ENCODE peak calls at places on chromosomes 2 and 18, in four cellular contexts. R, U, W and E are unnamed samples.
A peak's percentile ranks its signal among the peaks of the same experiment; 100 is the strongest.

GRCh38 chr2:4937550-4937949 is 754.6 kb upstream of the SOX11 start:
- DNase-seq in R (no peak), U (no peak), W (no peak), E (no peak)

GRCh38 chr2:33443272-33443829 is 33.1 kb upstream of the RASGRP3 start:
- DNase-seq in R (no peak), U (no peak), W (no peak), E (no peak)

GRCh38 chr2:147511491-147511948 is 333.3 kb upstream of the ACVR2A start:
- DNase-seq in R (no peak), U (no peak), W (no peak), E (no peak)

GRCh38 chr2:223950448-223951347 is 5.6 kb upstream of the WDFY1 start:
- DNase-seq in R (no peak), U (no peak), W (no peak), E (no peak)

GRCh38 chr2:1836321-1836860 is 92.1 kb upstream of the PXDN start:
- DNase-seq in R (no peak), U (no peak), W (no peak), E (no peak)

GRCh38 chr18:48004577-48004976 is 74.1 kb upstream of the SMAD2 start:
- DNase-seq in R (no peak), U (no peak), W (no peak), E (no peak)

GRCh38 chr18:58512161-58512581 is 116.7 kb downstream of the ALPK2 start:
- DNase-seq in R (no peak), U (no peak), W (peak; percentile 75), E (no peak)

GRCh38 chr2:218832520-218832919 is 917 bp upstream of the PRKAG3 start:
- DNase-seq in R (no peak), U (no peak), W (no peak), E (no peak)

GRCh38 chr18:44733069-44733753 is 52.5 kb downstream of the SETBP1 start:
- DNase-seq in R (no peak), U (no peak), W (no peak), E (no peak)

GRCh38 chr18:68282232-68282631 is 432.7 kb downstream of the TMX3 start:
- DNase-seq in R (no peak), U (no peak), W (no peak), E (no peak)

GRCh38 chr2:166831930-166832329 is 56.4 kb upstream of the XIRP2 start:
- DNase-seq in R (no peak), U (no peak), W (no peak), E (no peak)

GRCh38 chr18:23238651-23239349 is 103.5 kb downstream of the CABLES1 start:
- DNase-seq in R (no peak), U (no peak), W (no peak), E (no peak)

GRCh38 chr2:76210551-76210950 is 499.8 kb upstream of the GCFC2 start:
- DNase-seq in R (no peak), U (no peak), W (no peak), E (no peak)

GRCh38 chr2:192126426-192126825 is 68.3 kb downstream of the TMEFF2 start:
- DNase-seq in R (no peak), U (no peak), W (no peak), E (no peak)

GRCh38 chr2:44616616-44617266 is 255.0 kb downstream of the CAMKMT start:
- DNase-seq in R (no peak), U (no peak), W (no peak), E (peak; percentile 65)

GRCh38 chr2:69026026-69026425 is 13.0 kb downstream of the ANTXR1 start:
- DNase-seq in R (peak; percentile 78), U (peak; percentile 68), W (no peak), E (peak; percentile 3)

GRCh38 chr18:24234330-24234729 is 95.5 kb downstream of the CABYR start:
- DNase-seq in R (peak; percentile 5), U (no peak), W (no peak), E (no peak)

GRCh38 chr18:67509711-67510110 is 6.8 kb downstream of the DSEL start:
- DNase-seq in R (no peak), U (no peak), W (no peak), E (no peak)

GRCh38 chr18:14106906-14107305 is 25.3 kb downstream of the ZNF519 start:
- DNase-seq in R (no peak), U (no peak), W (no peak), E (no peak)

GRCh38 chr2:105756435-105756834 is 11.7 kb downstream of the NCK2 start:
- DNase-seq in R (no peak), U (no peak), W (no peak), E (no peak)

GRCh38 chr2:237299897-237300296 is 114.1 kb downstream of the COL6A3 start:
- DNase-seq in R (no peak), U (no peak), W (no peak), E (no peak)

GRCh38 chr2:42217307-42217706 is 48.2 kb downstream of the EML4 start:
- DNase-seq in R (peak; percentile 28), U (no peak), W (no peak), E (no peak)

GRCh38 chr18:77106331-77106730 is 26.3 kb downstream of the MBP start:
- DNase-seq in R (no peak), U (peak; percentile 8), W (no peak), E (no peak)

GRCh38 chr2:203533696-203534471 is 1.2 kb downstream of the RAPH1 start:
- DNase-seq in R (no peak), U (no peak), W (no peak), E (no peak)

GRCh38 chr2:172427990-172428840 is 829 bp downstream of the ITGA6 start:
- DNase-seq in R (peak; percentile 74), U (no peak), W (no peak), E (no peak)

GRCh38 chr2:229714080-229714735 is at the start of gene DNER:
- DNase-seq in R (no peak), U (peak; percentile 24), W (no peak), E (no peak)

GRCh38 chr2:84741182-84741822 is 139.6 kb downstream of the TRABD2A start:
- DNase-seq in R (peak; percentile 25), U (peak; percentile 24), W (peak; percentile 46), E (no peak)

GRCh38 chr2:37456479-37456878 is 112.0 kb downstream of the QPCT start:
- DNase-seq in R (no peak), U (no peak), W (no peak), E (no peak)

GRCh38 chr2:113697516-113697915 is 58.9 kb downstream of the SLC35F5 start:
- DNase-seq in R (no peak), U (no peak), W (no peak), E (no peak)

GRCh38 chr18:42706618-42707017 is 408.9 kb downstream of the RIT2 start:
- DNase-seq in R (no peak), U (no peak), W (no peak), E (no peak)

GRCh38 chr2:70546885-70547284 is 6.7 kb downstream of the TGFA start:
- DNase-seq in R (no peak), U (no peak), W (no peak), E (no peak)

GRCh38 chr2:71589763-71590162 is 136.4 kb downstream of the DYSF start:
- DNase-seq in R (no peak), U (peak; percentile 46), W (no peak), E (no peak)

GRCh38 chr2:174787485-174788205 is 23.4 kb upstream of the CHRNA1 start:
- DNase-seq in R (peak; percentile 45), U (no peak), W (peak; percentile 91), E (no peak)

GRCh38 chr2:184560603-184561002 is 37.7 kb upstream of the ZNF804A start:
- DNase-seq in R (no peak), U (peak; percentile 6), W (no peak), E (no peak)

GRCh38 chr2:119517433-119517832 is 6.8 kb downstream of the SCTR start:
- DNase-seq in R (peak; percentile 54), U (peak; percentile 79), W (no peak), E (no peak)

GRCh38 chr2:150789376-150789905 is 302.0 kb upstream of the RND3 start:
- DNase-seq in R (no peak), U (no peak), W (no peak), E (no peak)

DNA sequence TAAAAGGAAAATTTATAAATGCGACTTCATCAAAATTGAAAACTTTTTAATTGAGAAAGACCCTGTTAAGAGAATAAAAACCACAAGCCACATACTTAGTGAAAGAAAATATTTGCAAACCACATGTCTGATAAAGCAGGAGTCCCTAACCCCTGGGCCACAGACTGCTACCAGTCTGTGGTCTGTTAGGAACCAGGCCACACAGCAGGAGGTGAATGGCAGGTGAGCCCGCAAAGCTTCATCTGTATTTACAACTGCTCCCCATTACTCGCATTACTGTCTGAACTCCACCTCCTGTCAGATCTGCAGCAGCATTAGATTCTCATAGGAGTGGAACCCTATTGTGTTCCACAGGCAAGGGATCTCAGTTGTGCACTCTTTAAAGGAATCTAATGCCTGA is 95.5 kb upstream of the CRACDL start:
- DNase-seq in R (no peak), U (no peak), W (no peak), E (no peak)
- TF ChIP-seq POLR2AphosphoS5 in R (no peak), U (no peak), W (peak; percentile 34), E (no peak)

GRCh38 chr2:234137400-234138014 is 87.0 kb downstream of the SPP2 start:
- DNase-seq in R (no peak), U (no peak), W (peak; percentile 1), E (no peak)

GRCh38 chr2:234135750-234136221 is 85.3 kb downstream of the SPP2 start:
- DNase-seq in R (peak; percentile 64), U (peak; percentile 40), W (peak; percentile 49), E (peak; percentile 5)

GRCh38 chr2:234134496-234134895 is 84.0 kb downstream of the SPP2 start:
- DNase-seq in R (no peak), U (no peak), W (no peak), E (no peak)

GRCh38 chr2:234138836-234139235 is 88.3 kb downstream of the SPP2 start:
- DNase-seq in R (no peak), U (no peak), W (no peak), E (no peak)

DNA sequence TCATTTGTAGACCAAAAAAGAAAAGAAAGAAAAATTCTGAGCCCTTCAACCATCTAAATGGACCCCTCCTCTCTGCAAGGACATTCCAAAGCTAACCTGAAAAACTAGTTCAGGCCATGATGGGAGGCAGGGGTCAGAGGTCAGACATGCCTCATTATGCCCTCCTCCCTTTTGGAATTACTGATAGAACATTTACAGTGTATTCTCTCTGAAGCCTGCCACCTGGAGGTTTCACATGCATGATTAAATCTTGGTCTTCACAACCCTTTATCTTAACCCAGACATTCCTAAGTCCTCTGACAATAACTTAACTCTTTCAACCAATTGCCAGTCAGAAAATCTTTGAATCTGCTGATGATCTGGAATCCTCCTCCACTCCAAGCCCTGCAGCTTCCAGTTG is 86.0 kb downstream of the SPP2 start:
- DNase-seq in R (no peak), U (no peak), W (no peak), E (no peak)
- TF ChIP-seq BRCA1 in R (no peak), U (no peak), W (no peak), E (no peak)

DNA sequence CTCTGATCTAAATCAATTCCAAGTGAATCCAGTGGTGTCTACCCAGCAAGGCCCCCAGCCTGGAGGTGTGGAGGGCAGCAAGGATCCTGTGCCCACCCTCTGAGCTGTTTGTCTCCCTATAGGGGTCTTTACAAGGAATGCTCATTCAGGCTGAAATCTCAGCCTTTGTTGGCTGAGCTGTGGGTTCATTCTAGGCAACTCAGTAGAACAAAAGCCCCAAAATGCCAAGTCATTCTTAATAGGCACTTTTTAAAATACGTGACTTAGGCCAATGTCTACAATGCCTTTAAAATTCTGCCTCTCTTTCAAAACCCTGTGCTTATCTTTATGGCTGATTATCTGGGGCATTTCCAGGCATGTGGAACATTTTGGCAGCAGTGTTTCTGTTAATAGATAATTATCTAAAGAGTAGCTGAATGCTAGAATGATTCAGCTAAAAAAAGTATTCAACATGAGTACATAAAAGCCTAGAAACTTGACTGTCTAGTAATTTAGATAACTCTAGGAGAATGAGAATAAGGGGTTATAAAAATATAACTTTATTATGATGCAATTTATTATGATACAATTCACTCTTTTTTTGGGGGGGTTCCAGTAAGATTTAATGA is 7.4 kb downstream of the UGT1A6 start:
- DNase-seq in R (peak; percentile 56), U (peak; percentile 19), W (no peak), E (no peak)
- TF ChIP-seq POLR2AphosphoS5 in R (no peak), U (no peak), W (no peak), E (no peak)

GRCh38 chr2:63855418-63856301 is 14.0 kb downstream of the UGP2 start:
- DNase-seq in R (no peak), U (no peak), W (no peak), E (no peak)
- TF ChIP-seq BRCA1 in R (no peak), U (no peak), W (no peak), E (no peak)